ENCODE peak calls at places on chromosomes 3 and 15, in four cellular contexts. X, W, E and A are unnamed samples.
A peak's percentile ranks its signal among the peaks of the same experiment; 100 is the strongest.

GRCh38 chr3:9779721-9780450 is 10.1 kb upstream of the CAMK1 start:
- DNase-seq in X (no peak), W (peak; percentile 59), E (peak; percentile 78), A (no peak)

GRCh38 chr3:117439812-117440211 is 730.2 kb downstream of the TUSC7 start:
- DNase-seq in X (no peak), W (no peak), E (peak; percentile 43), A (no peak)

GRCh38 chr3:127763816-127764215 is 58.5 kb downstream of the MGLL start:
- DNase-seq in X (no peak), W (no peak), E (no peak), A (no peak)

GRCh38 chr3:81823882-81824395 is 62.5 kb upstream of the GBE1 start:
- DNase-seq in X (no peak), W (peak; percentile 59), E (no peak), A (no peak)

GRCh38 chr15:62075595-62076279 is 9.0 kb downstream of the C2CD4A start:
- DNase-seq in X (no peak), W (no peak), E (no peak), A (no peak)

GRCh38 chr15:52124270-52124878 is 11.8 kb upstream of the BCL2L10 start:
- DNase-seq in X (no peak), W (no peak), E (no peak), A (no peak)

GRCh38 chr3:134027631-134028030 is 2.1 kb downstream of the SLCO2A1 start:
- DNase-seq in X (no peak), W (no peak), E (no peak), A (no peak)

GRCh38 chr15:99452728-99453643 is 112.8 kb upstream of the MEF2A start:
- DNase-seq in X (no peak), W (peak; percentile 60), E (peak; percentile 62), A (peak; percentile 63)

GRCh38 chr3:115100172-115100571 is 46.9 kb downstream of the ZBTB20 start:
- DNase-seq in X (no peak), W (peak; percentile 9), E (no peak), A (no peak)

GRCh38 chr15:71329041-71329440 is 213.8 kb downstream of the THSD4 start:
- DNase-seq in X (no peak), W (no peak), E (no peak), A (no peak)
- TF ChIP-seq SPI1 in X (no peak), W (no peak), E (no peak), A (no peak)

GRCh38 chr3:46214751-46215352 is 6.7 kb upstream of the CCR1 start:
- DNase-seq in X (no peak), W (no peak), E (no peak), A (no peak)

GRCh38 chr3:46213201-46213600 is 5.1 kb upstream of the CCR1 start:
- DNase-seq in X (no peak), W (no peak), E (no peak), A (no peak)

GRCh38 chr3:46218310-46218709 is 10.2 kb upstream of the CCR1 start:
- DNase-seq in X (no peak), W (no peak), E (no peak), A (no peak)

GRCh38 chr3:46212101-46212500 is 4.0 kb upstream of the CCR1 start:
- DNase-seq in X (no peak), W (no peak), E (no peak), A (no peak)

DNA sequence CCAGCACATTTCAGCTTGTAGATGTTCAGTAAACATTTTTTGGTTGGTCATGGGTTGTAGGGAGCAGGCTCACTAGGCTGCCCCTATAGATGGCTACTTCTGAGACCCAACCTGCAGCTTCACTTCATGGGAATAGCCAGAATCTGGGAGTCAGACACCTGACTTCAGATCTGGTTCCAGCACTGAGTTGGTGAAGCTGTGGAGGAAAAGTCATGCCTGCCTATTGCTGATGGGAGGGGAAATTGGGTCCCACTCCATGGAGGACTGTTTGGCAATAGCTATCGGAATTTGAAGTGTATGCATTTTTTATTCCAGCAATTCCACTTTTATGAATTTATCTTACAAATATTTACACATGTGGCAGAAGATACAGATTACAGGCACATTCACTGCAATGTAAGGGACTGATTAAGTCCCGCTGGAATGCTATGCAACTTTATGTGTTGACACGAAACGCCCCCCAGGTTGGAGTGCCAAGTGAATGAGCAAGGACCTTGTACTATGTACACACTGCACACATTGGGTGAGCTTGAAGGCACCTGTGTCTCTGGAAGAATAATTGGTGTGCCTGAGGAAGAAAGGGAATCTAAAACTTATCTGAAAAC is 7.8 kb upstream of the CCR1 start:
- DNase-seq in X (no peak), W (no peak), E (no peak), A (no peak)
- TF ChIP-seq POLR2AphosphoS5 in X (no peak), W (no peak), E (no peak), A (no peak)

DNA sequence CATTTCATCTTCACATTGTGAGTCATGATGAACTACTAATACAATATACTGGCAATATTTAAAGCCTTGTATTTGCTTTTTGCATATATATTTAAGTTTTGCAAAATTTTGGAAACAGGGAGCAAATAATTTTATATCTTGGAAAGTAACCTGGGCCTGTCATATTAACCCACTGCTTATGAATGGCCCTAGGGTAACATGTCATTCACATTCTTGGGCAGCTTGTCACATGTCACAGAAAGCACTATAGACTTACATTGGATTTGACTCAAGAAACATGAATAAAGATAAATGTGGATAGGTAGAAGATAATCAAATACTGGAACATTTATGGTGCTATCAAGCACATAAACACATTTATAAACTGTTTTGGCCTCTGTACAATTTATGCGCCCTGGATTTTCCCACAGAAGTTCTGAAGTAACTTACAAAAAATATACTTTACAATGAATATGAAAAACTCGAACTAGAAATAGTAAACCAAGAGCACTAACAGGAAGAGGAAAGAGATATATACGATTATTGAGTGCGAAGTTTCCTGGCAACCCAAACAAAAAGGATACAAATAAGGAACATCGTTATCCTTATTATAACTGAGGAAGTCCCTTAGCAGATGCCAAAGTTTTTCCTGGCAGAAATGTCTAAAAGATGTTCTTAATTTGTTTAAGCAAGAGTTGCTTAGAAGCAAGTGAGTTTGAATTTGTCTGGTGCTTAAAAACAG is 257.2 kb downstream of the RBMS3 start:
- DNase-seq in X (no peak), W (no peak), E (no peak), A (no peak)
- TF ChIP-seq SPI1 in X (no peak), W (no peak), E (no peak), A (no peak)

DNA sequence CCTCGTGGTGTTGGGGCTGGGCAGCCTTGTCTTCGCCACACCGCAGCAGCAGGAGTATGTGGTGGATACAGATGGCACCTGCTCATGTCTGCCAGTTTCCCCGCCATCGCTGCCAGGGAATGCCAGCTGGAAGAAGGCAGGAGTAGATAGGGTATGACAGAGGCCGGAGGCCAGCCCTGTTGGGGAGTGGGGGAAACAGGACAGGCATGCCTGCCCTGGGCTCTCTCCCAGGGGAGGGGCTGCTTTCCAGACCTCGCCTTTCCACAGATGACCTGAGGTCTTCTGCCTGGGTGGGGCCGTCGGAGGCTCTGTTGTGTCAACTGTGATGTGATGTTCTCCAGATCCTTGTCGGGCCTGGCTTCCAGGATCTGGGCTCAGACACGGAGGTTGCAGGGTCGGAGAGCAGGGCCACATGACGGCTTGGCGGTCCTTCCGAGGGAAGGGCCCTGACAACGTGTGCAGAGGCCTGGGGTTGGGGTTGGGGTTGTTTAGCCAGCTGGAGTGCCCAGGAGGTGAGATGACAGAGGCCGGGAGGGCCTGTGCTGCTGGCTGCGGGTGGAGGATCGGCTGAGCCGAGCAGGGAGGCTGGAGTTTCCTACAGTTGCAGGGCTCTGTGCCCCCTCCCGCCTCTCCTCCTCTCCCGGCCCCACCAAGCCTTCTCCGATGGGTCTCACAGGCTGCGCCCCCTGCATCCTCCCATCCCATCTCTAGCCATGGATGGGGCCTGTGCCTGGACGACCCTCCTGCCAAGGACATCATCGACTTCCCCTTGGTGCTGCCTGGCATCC is 102.0 kb downstream of the TBC1D2B start:
- DNase-seq in X (no peak), W (no peak), E (no peak), A (no peak)
- TF ChIP-seq POLR2AphosphoS5 in X (no peak), W (no peak), E (no peak), A (no peak)